ENCODE peak calls at places on chromosomes 11 and 22, in nine cellular contexts. U is gastrocnemius medialis, O is cardiac muscle cell, A is upper lobe of right lung, X is breast epithelium, B is stomach, Q is tibial nerve, D is Peyer's patch, R is esophagus squamous epithelium. I is an unnamed sample. For H3K27me3, the result is how much of the 10 kb centered on the place peaks cover.

GRCh38 chr11:126488591-126489370 is 133.3 kb downstream of the ST3GAL4 start:
- DNase-seq in X (no peak), D (no peak), B (no peak), O (no peak), U (no peak), A (peak), Q (no peak), R (no peak), I (no peak)

GRCh38 chr11:92417326-92417725 is 192.7 kb downstream of the FAT3 start:
- DNase-seq in Q (no peak), R (no peak), X (no peak), U (no peak), A (no peak), D (no peak), O (no peak), B (no peak), I (no peak)

GRCh38 chr11:37124384-37124783 is 526.3 kb upstream of the RAG2 start:
- DNase-seq in A (no peak), U (no peak), D (no peak), O (peak), R (no peak), X (no peak), Q (no peak), B (no peak), I (no peak)

GRCh38 chr11:3853545-3853842 is 2.0 kb upstream of the STIM1 start:
- DNase-seq in D (no peak), X (no peak), R (no peak), Q (no peak), O (no peak), B (no peak), A (no peak), U (no peak), I (no peak)

GRCh38 chr22:36726007-36726380 is 22.4 kb upstream of the CACNG2 start:
- DNase-seq in O (no peak), Q (no peak), A (peak), U (no peak), B (no peak), X (no peak), D (no peak), R (no peak), I (no peak)

GRCh38 chr11:13891911-13892310 is 70.6 kb upstream of the SPON1 start:
- DNase-seq in R (no peak), Q (no peak), D (no peak), U (no peak), X (no peak), O (no peak), A (no peak), B (no peak), I (no peak)

GRCh38 chr11:69156673-69157155 is 979 bp downstream of the SMIM38 start:
- DNase-seq in A (peak), Q (no peak), O (peak), X (no peak), B (no peak), R (no peak), D (no peak), U (no peak), I (no peak)

GRCh38 chr11:122741613-122742012 is 86.1 kb downstream of the UBASH3B start:
- DNase-seq in O (peak), X (peak), A (no peak), D (no peak), B (no peak), R (no peak), U (peak), Q (peak), I (peak)

GRCh38 chr22:36164621-36165020 is 4.1 kb upstream of the APOL3 start:
- DNase-seq in R (no peak), A (no peak), D (no peak), X (no peak), B (no peak), O (no peak), U (no peak), Q (no peak), I (no peak)

GRCh38 chr11:57288771-57289579 is 35.8 kb downstream of the TNKS1BP1 start:
- DNase-seq in B (no peak), D (no peak), Q (no peak), U (no peak), X (no peak), A (no peak), R (no peak), O (peak), I (no peak)

GRCh38 chr11:11344045-11344444 is 9.0 kb downstream of the CSNK2A3 start:
- DNase-seq in D (no peak), Q (no peak), U (no peak), X (no peak), R (no peak), O (no peak), A (no peak), B (no peak), I (no peak)

GRCh38 chr22:36839356-36840073 is 21.3 kb upstream of the NCF4 start:
- DNase-seq in B (no peak), X (no peak), O (peak), D (no peak), Q (no peak), U (no peak), A (peak), R (no peak), I (no peak)

GRCh38 chr11:1939006-1939626 is 8.0 kb upstream of the MRPL23 start:
- DNase-seq in U (peak), X (no peak), R (no peak), D (no peak), O (peak), A (peak), Q (no peak), B (no peak), I (no peak)

GRCh38 chr22:35947794-35948425 is 80.7 kb downstream of the RBFOX2 start:
- DNase-seq in D (no peak), U (no peak), O (no peak), A (no peak), B (no peak), R (no peak), Q (no peak), X (no peak), I (no peak)

GRCh38 chr11:72347691-72348090 is 86.6 kb downstream of the CLPB start:
- DNase-seq in R (no peak), B (no peak), O (no peak), U (no peak), Q (no peak), X (no peak), D (no peak), A (no peak), I (no peak)

GRCh38 chr11:16933756-16934603 is 80.2 kb downstream of the PLEKHA7 start:
- DNase-seq in B (no peak), R (no peak), X (no peak), O (peak), Q (no peak), D (no peak), U (no peak), A (no peak), I (no peak)

GRCh38 chr11:35362571-35362980 is 56.8 kb downstream of the SLC1A2 start:
- DNase-seq in X (no peak), A (no peak), B (no peak), O (no peak), R (no peak), Q (no peak), D (no peak), U (no peak), I (no peak)

GRCh38 chr11:1073261-1073724 is 1.4 kb upstream of the MUC2 start:
- DNase-seq in Q (no peak), A (peak), R (no peak), O (peak), D (no peak), B (peak), U (peak), X (peak), I (peak)

GRCh38 chr22:24177045-24177444 is 4.2 kb upstream of the SUSD2 start:
- DNase-seq in O (no peak), B (no peak), R (no peak), A (no peak), U (no peak), Q (no peak), D (no peak), X (no peak), I (no peak)

GRCh38 chr22:24177456-24177855 is 3.8 kb upstream of the SUSD2 start:
- DNase-seq in D (no peak), U (no peak), O (no peak), X (no peak), R (no peak), B (no peak), Q (no peak), A (no peak), I (no peak)

GRCh38 chr22:24179478-24180210 is 1.6 kb upstream of the SUSD2 start:
- DNase-seq in A (no peak), D (no peak), B (no peak), O (no peak), X (no peak), R (no peak), Q (no peak), U (no peak), I (no peak)

GRCh38 chr22:24178021-24178431 is 3.3 kb upstream of the SUSD2 start:
- DNase-seq in D (no peak), O (no peak), R (no peak), A (no peak), Q (no peak), X (no peak), U (no peak), B (no peak), I (no peak)

GRCh38 chr22:24178502-24179440 is 2.5 kb upstream of the SUSD2 start:
- DNase-seq in D (no peak), R (no peak), O (no peak), A (no peak), U (no peak), B (no peak), Q (no peak), X (no peak), I (no peak)
- TF ChIP-seq CTCF in D (peak), R (no peak), O (peak), A (peak), U (no peak), B (no peak), Q (peak), X (no peak), I (peak)

GRCh38 chr11:8356731-8357504 is 93.2 kb upstream of the LMO1 start:
- DNase-seq in U (no peak), A (peak), B (no peak), O (peak), X (no peak), D (no peak), Q (peak), R (no peak), I (no peak)
- H3K27me3 ChIP-seq in U (under half), A (under half), B (under half), O (under half), X (under half), D (under half), Q (under half), R (under half), I (under half)

DNA sequence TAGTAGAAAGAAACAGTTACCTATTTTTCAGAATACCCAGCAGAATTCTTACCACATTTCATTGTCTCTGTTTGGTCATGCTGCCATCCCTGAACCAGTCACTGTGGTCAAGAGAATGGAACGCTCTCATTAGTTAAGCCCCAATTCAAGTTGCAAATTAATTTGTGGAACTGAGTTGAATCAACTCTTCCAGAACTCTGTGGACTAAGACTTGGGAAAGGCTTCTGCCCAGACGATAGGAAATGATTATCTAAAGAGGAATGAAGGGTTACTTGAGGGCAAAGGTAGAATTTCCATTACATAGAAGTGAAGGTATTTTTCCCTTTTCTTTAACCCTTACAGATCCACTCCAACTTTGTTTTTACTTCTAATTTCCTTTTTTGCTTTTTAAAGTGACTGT is 286.4 kb downstream of the DYNC2H1 start:
- DNase-seq in X (no peak), U (no peak), Q (no peak), A (no peak), O (peak), B (no peak), D (no peak), R (no peak), I (no peak)
- H3K27ac ChIP-seq in X (no peak), U (no peak), Q (no peak), A (no peak), O (no peak), B (no peak), D (no peak), R (no peak), I (no peak)

GRCh38 chr11:96342131-96342970 is 644 bp downstream of the MAML2 start:
- DNase-seq in R (no peak), X (no peak), A (no peak), O (no peak), D (no peak), B (no peak), Q (no peak), U (no peak), I (no peak)

GRCh38 chr11:96340555-96340885 is 2.5 kb downstream of the MAML2 start:
- DNase-seq in U (no peak), O (peak), B (no peak), R (no peak), X (no peak), A (no peak), Q (no peak), D (no peak), I (no peak)

GRCh38 chr11:96342971-96343711 is at the start of gene MAML2:
- DNase-seq in O (peak), R (peak), X (peak), Q (peak), U (peak), D (peak), B (peak), A (peak), I (peak)

GRCh38 chr11:96339704-96340554 is 3.1 kb downstream of the MAML2 start:
- DNase-seq in Q (no peak), B (no peak), A (no peak), X (peak), D (no peak), O (no peak), U (no peak), R (no peak), I (no peak)

DNA sequence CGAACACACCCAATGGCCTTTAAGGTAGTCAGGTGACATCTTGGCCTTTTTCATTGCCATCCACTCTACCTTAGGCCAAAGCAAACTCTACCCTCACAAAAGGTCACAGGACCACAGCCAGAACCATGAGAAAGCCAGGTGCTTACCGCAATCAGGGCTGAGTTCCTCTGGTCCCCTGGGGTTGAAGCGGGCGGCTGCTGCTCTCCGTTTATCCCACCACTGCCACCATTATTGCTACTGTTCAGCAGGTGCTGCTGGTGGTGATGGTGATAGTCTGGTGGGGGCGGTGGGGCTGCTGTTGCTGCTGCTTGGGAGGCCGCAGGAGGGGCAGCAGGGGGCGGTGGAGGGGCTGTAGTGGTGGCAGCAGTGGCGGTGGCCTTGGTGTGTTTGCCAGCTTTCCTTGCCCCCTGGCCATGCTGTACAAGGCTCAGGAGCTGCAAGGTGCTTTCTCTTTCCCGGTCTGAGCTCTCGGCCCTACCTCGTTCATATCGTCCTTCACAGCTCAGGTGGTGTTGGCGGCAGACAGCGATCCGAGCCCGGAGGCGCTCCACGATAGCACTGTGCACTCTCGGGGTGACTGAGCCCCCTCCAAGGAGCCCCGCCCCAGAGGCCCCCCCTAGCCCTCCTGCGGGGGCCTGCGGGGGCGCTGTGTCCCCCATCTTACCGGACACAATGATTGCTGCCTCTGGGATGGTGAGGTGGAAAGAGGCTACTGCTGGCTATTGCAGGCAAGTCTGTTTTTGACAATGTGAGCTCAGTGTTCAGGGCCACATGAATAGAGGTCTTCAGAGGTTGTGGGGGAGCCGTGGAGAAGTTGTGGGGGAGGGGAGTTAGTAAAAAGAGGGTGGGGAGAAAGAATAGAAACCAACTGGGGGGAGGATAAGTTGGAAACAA is 1.5 kb downstream of the MAML2 start:
- DNase-seq in D (peak), R (no peak), U (no peak), Q (peak), B (peak), A (peak), O (peak), X (peak), I (peak)
- TF ChIP-seq CTCF in D (peak), R (peak), U (no peak), Q (peak), B (peak), A (peak), O (peak), X (peak), I (peak)

GRCh38 chr22:28247667-28248363 is 328.8 kb upstream of the PITPNB start:
- DNase-seq in Q (no peak), X (no peak), U (no peak), O (no peak), D (no peak), A (no peak), R (no peak), B (no peak), I (no peak)

GRCh38 chr22:28247114-28247513 is 328.1 kb upstream of the PITPNB start:
- DNase-seq in U (no peak), A (no peak), Q (no peak), O (no peak), R (no peak), X (no peak), D (no peak), B (no peak), I (no peak)

GRCh38 chr22:28250036-28250695 is 331.1 kb upstream of the PITPNB start:
- DNase-seq in D (no peak), U (no peak), X (no peak), R (no peak), Q (no peak), B (no peak), O (no peak), A (no peak), I (no peak)

GRCh38 chr22:28246392-28246791 is 327.3 kb upstream of the PITPNB start:
- DNase-seq in R (no peak), Q (no peak), X (no peak), D (no peak), O (peak), B (no peak), A (no peak), U (no peak), I (no peak)

GRCh38 chr22:28249402-28249801 is 330.3 kb upstream of the PITPNB start:
- DNase-seq in A (no peak), U (no peak), D (no peak), O (no peak), R (no peak), X (no peak), Q (no peak), B (no peak), I (no peak)
- H3K27me3 ChIP-seq in A (under half), U (under half), D (under half), O (under half), R (under half), X (under half), Q (under half), B (under half), I (under half)

GRCh38 chr11:117219001-117219400 is 12.9 kb downstream of the PCSK7 start:
- DNase-seq in O (no peak), D (no peak), R (no peak), A (peak), Q (no peak), B (no peak), X (no peak), U (no peak), I (no peak)
- H3K27ac ChIP-seq in O (no peak), D (peak), R (peak), A (peak), Q (peak), B (peak), X (peak), U (peak), I (peak)

GRCh38 chr22:22110548-22111266 is 128.1 kb upstream of the TOP3B start:
- DNase-seq in O (peak), X (no peak), D (peak), R (peak), B (no peak), U (no peak), A (no peak), Q (no peak), I (peak)
- TF ChIP-seq CTCF in O (peak), X (no peak), D (peak), R (peak), B (no peak), U (no peak), A (peak), Q (peak), I (no peak)

GRCh38 chr11:128551641-128552335 is 35.6 kb downstream of the ETS1 start:
- DNase-seq in D (peak), O (no peak), U (no peak), A (no peak), R (no peak), X (no peak), B (no peak), Q (no peak), I (no peak)

GRCh38 chr11:128548655-128549255 is 38.6 kb downstream of the ETS1 start:
- DNase-seq in Q (peak), U (peak), A (peak), O (peak), D (peak), X (no peak), R (no peak), B (peak), I (peak)

GRCh38 chr11:128550967-128551522 is 36.3 kb downstream of the ETS1 start:
- DNase-seq in D (no peak), Q (no peak), O (no peak), A (no peak), X (no peak), U (no peak), R (no peak), B (no peak), I (no peak)

GRCh38 chr11:128549256-128549944 is 38.0 kb downstream of the ETS1 start:
- DNase-seq in R (no peak), X (no peak), A (no peak), O (peak), Q (peak), U (peak), B (no peak), D (no peak), I (peak)

DNA sequence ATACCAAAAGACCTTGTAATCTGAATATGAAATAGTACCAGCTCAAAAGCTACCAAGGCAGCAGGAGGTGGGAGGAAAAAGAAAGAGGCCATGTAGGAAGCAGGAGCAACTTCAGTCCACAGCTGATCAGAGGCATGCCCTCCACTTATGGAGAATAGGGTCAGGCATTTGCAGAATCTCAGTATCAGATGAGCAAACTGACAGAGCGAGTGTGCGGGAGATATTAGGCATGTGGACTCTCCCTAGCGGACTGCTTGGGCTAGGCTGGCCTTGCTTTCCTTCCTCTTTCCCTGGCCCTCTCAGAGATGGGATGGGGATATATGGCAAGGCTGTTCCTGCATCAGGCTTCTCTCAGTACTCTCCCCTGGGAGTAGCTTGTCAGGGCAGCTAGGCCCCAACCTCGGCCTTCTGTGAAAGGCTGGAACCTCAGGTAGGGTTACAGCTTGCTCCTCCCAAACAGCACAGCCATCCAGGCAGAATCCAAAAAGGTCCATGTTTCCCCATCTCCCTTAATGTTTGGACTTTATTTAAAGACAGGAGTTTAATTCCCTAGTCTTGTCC is 37.0 kb downstream of the ETS1 start:
- DNase-seq in Q (no peak), U (no peak), D (no peak), X (no peak), B (no peak), A (no peak), O (no peak), R (no peak), I (no peak)
- H3K27me3 ChIP-seq in Q (under half), U (under half), D (under half), X (under half), B (under half), A (under half), O (half or more), R (under half), I (under half)